ENCODE peak calls at places on chromosome 17, in five cellular contexts. T is cardiac muscle cell; H is mucosa of descending colon; C is left ventricle myocardium inferior; R is CD8-positive, alpha-beta T cell. Q is an unnamed sample.
A peak's percentile ranks its signal among the peaks of the same experiment; 100 is the strongest.

GRCh38 chr17:76727745-76728456 is 1.3 kb downstream of the METTL23 start:
- DNase-seq in T (peak; percentile 34), H (no peak), C (no peak), R (no peak), Q (no peak)

GRCh38 chr17:69175812-69176517 is 34.3 kb upstream of the ABCA6 start:
- DNase-seq in T (peak; percentile 90), H (no peak), C (no peak), R (no peak), Q (no peak)

GRCh38 chr17:81579821-81580321 is 27.7 kb upstream of the FAAP100 start:
- DNase-seq in T (peak; percentile 69), H (no peak), C (no peak), R (no peak), Q (no peak)

GRCh38 chr17:81870155-81870977 is 771 bp downstream of the ARHGDIA start:
- DNase-seq in T (peak; percentile 58), H (peak; percentile 55), C (no peak), R (no peak), Q (peak; percentile 69)

GRCh38 chr17:48048321-48049140 is at the start of gene NFE2L1:
- DNase-seq in T (peak; percentile 95), H (peak; percentile 90), C (peak; percentile 94), R (no peak), Q (no peak)

GRCh38 chr17:81200695-81201580 is 21.8 kb downstream of the CEP131 start:
- DNase-seq in T (peak; percentile 81), H (peak; percentile 88), C (no peak), R (no peak), Q (no peak)

GRCh38 chr17:72358465-72358864 is 237.6 kb downstream of the SOX9 start:
- DNase-seq in T (no peak), H (no peak), C (no peak), R (no peak), Q (no peak)

GRCh38 chr17:49197346-49197998 is 12.9 kb downstream of the GNGT2 start:
- DNase-seq in T (no peak), H (no peak), C (no peak), R (no peak), Q (no peak)

GRCh38 chr17:43578699-43579569 is 32.8 kb upstream of the ETV4 start:
- DNase-seq in T (peak; percentile 32), H (no peak), C (no peak), R (peak; percentile 1), Q (peak; percentile 3)

GRCh38 chr17:76599699-76600460 is 14.2 kb upstream of the ST6GALNAC2 start:
- DNase-seq in T (peak; percentile 46), H (no peak), C (no peak), R (no peak), Q (no peak)

GRCh38 chr17:37742762-37743611 is 1.9 kb downstream of the HNF1B start:
- DNase-seq in T (no peak), H (peak; percentile 42), C (no peak), R (no peak), Q (no peak)

GRCh38 chr17:74677558-74678466 is 34.9 kb downstream of the CD300LF start:
- DNase-seq in T (peak; percentile 48), H (peak; percentile 15), C (peak; percentile 55), R (no peak), Q (no peak)

GRCh38 chr17:57603978-57604377 is 141.1 kb downstream of the CCDC182 start:
- DNase-seq in T (no peak), H (peak; percentile 57), C (no peak), R (peak; percentile 56), Q (peak; percentile 87)

GRCh38 chr17:14790518-14790917 is 474.6 kb downstream of the PMP22 start:
- DNase-seq in T (peak; percentile 62), H (no peak), C (no peak), R (no peak), Q (no peak)

GRCh38 chr17:46895171-46895570 is 27.8 kb upstream of the GOSR2 start:
- DNase-seq in T (no peak), H (no peak), C (no peak), R (no peak), Q (no peak)

DNA sequence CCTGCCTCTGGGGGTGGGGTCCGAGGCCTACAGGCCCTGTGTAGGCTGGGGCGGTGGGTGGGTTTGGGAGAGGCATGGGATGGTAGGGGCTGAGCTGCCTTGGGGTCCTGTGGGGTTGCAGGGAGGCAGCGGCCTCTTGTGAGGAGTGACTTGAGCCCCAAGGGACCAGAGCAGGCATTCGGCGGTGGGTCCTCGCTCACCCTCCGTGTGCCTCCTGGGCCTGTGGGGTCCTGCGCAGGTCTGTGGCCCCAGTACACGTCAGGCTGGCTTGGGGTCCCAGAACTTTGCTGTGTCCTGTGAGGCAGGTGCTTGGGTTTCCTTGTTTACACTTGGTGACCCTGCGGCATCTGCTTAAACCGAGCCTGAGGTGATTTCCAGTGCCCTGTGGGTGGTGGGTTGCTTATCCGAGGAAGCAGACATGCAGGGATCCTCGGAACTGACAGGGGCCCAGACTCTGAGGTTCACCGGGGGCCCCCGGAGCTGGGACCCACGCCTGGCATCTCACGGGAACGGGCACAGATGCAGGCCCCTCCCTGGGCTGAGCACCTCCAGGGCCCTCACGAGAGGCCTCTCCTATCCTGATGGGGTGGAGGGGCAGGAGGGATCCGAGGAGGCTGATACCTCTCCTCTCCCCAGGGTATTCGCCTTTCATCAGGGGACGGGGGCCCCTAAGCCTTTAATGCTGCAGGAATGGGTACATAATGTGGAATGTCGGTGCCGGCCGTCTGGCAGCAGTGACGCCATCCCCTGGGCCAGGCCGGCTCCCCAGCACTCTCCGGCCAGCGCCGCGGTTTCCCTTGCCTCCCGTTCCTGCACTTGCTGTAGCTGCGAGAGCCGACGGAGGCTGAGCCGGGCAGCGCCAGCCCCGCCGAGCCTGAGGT is 7.7 kb downstream of the METRNL start:
- DNase-seq in T (no peak), H (no peak), C (no peak), R (no peak), Q (no peak)
- H3K4me1 ChIP-seq in T (no peaks in the 10 kb centered on the region), H (peaks cover 59% of the 10 kb centered on the region), C (peaks cover 96% of the 10 kb centered on the region), R (peaks cover 32% of the 10 kb centered on the region), Q (peaks cover 37% of the 10 kb centered on the region)

GRCh38 chr17:7561028-7561575 is 617 bp upstream of the SENP3 start:
- DNase-seq in T (peak; percentile 89), H (peak; percentile 97), C (peak; percentile 91), R (peak; percentile 72), Q (peak; percentile 82)

GRCh38 chr17:7559307-7560171 is 989 bp downstream of the TNFSF13 start:
- DNase-seq in T (no peak), H (peak; percentile 82), C (no peak), R (no peak), Q (no peak)

GRCh38 chr17:7561589-7562207 is at the start of gene SENP3:
- DNase-seq in T (peak; percentile 94), H (peak; percentile 90), C (peak; percentile 91), R (peak; percentile 87), Q (peak; percentile 91)

GRCh38 chr17:7558544-7559306 is at the start of gene TNFSF13:
- DNase-seq in T (no peak), H (peak; percentile 77), C (peak; percentile 62), R (no peak), Q (no peak)

DNA sequence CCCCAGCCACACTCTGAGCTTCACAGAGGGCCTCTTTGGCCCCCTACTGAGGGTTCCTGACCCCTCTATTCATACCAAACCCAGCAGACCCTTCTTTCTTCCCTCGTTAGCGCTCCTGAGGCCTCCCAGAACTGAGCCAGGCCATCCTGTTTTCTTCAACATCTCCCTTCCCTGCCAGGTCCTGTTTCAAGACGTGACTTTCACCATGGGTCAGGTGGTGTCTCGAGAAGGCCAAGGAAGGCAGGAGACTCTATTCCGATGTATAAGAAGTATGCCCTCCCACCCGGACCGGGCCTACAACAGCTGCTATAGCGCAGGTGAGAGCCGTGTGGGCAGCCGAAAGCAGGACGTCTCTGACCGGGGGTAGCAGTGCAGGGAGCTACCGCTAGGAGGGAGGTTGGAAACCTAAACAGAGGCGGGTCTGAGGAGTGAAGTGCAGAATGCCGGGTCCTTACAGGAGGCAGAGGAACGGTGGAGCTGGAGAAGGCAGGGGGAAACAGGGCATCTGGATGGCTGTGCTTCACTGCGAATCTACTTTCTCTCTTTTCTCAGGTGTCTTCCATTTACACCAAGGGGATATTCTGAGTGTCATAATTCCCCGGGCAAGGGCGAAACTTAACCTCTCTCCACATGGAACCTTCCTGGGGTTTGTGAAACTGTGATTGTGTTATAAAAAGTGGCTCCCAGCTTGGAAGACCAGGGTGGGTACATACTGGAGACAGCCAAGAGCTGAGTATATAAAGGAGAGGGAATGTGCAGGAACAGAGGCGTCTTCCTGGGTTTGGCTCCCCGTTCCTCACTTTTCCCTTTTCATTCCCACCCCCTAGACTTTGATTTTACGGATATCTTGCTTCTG is 1.3 kb upstream of the SENP3 start:
- DNase-seq in T (peak; percentile 68), H (peak; percentile 87), C (peak; percentile 61), R (peak; percentile 34), Q (peak; percentile 49)
- H3K4me3 ChIP-seq in T (peak overlapping the region; percentile 61), H (no peak overlapping the region), C (peak overlapping the region; percentile 99), R (peak overlapping the region; percentile 50), Q (peak overlapping the region; percentile 95)

DNA sequence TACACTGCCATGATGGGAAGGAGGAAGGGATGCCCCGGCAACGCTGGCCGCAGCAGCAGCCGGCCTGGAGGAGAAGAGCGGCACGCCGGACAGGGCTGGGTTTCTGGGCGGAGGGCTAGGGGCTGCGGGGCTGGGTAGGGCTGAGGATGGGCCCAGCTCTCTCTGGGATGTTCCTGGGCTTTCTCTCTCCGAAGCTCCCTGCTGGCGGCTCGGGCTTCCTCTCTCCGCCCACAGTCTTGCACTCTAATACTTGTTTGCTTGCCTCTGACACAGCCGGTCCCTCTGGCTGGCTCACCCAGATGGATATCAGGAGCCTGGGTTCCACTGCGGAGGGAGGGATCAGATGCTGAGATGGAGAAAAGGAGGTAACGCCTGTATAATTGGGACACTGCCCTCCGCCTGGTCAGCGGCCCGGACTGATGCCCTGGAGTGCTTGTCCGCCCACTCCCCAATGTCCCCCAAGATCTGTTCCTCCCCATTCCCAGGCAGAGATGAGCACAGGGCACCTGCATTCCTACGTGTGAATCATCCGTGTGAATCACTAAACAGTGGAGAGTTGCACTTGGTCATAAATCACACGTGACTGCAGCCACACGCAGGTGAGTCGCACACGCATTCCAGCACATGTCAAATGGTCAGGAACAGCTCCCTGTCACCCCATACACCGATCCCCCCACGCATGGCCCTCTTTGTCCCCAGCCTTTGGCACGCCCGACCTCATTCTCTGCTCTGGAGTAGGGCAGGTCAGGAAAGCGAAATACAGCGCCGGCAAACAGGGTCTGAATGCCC is at the start of gene ALOXE3:
- DNase-seq in T (peak; percentile 47), H (peak; percentile 42), C (no peak), R (no peak), Q (no peak)
- H3K4me1 ChIP-seq in T (no peaks in the 10 kb centered on the region), H (peaks cover 40% of the 10 kb centered on the region), C (peaks cover 51% of the 10 kb centered on the region), R (peaks cover 38% of the 10 kb centered on the region), Q (peaks cover 42% of the 10 kb centered on the region)

GRCh38 chr17:19642373-19642893 is 6.1 kb upstream of the ALDH3A2 start:
- DNase-seq in T (no peak), H (no peak), C (no peak), R (no peak), Q (no peak)

GRCh38 chr17:19645608-19646250 is 2.8 kb upstream of the ALDH3A2 start:
- DNase-seq in T (peak; percentile 35), H (peak; percentile 78), C (no peak), R (peak; percentile 38), Q (peak; percentile 29)

GRCh38 chr17:19646788-19647696 is 1.5 kb upstream of the ALDH3A2 start:
- DNase-seq in T (peak; percentile 21), H (no peak), C (no peak), R (no peak), Q (no peak)

GRCh38 chr17:19641687-19642372 is 6.7 kb upstream of the ALDH3A2 start:
- DNase-seq in T (no peak), H (no peak), C (no peak), R (no peak), Q (no peak)

GRCh38 chr17:19644493-19645210 is 3.9 kb upstream of the ALDH3A2 start:
- DNase-seq in T (peak; percentile 56), H (no peak), C (no peak), R (no peak), Q (no peak)
- H3K4me3 ChIP-seq in T (no peak overlapping the region), H (no peak overlapping the region), C (no peak overlapping the region), R (no peak overlapping the region), Q (no peak overlapping the region)